ENCODE peak calls at places on chromosomes 11 and 22, in five cellular contexts. One of them, this sample, is unnamed.

GRCh38 chr11:62896049-62896448 is 15.4 kb downstream of the SLC3A2 start:
- DNase-seq in gastrocnemius medialis: no peak
- DNase-seq in H1: no peak
- DNase-seq in A549: no peak
- DNase-seq in sigmoid colon: no peak
- DNase-seq in this sample: no peak

GRCh38 chr11:86103808-86104207 is 34.9 kb upstream of the PICALM start:
- DNase-seq in gastrocnemius medialis: no peak
- DNase-seq in H1: no peak
- DNase-seq in A549: no peak
- DNase-seq in sigmoid colon: no peak
- DNase-seq in this sample: no peak

GRCh38 chr11:119178166-119178680 is 7.1 kb upstream of the NHERF4 start:
- DNase-seq in gastrocnemius medialis: no peak
- DNase-seq in H1: no peak
- DNase-seq in A549: no peak
- DNase-seq in sigmoid colon: no peak
- DNase-seq in this sample: no peak

GRCh38 chr11:94549166-94549565 is 5.4 kb downstream of the FUT4 start:
- DNase-seq in gastrocnemius medialis: no peak
- DNase-seq in H1: no peak
- DNase-seq in A549: no peak
- DNase-seq in sigmoid colon: no peak
- DNase-seq in this sample: no peak

GRCh38 chr11:61392991-61393595 is 706 bp downstream of the TMEM216 start:
- DNase-seq in gastrocnemius medialis: no peak
- DNase-seq in H1: no peak
- DNase-seq in A549: peak; percentile 28
- DNase-seq in sigmoid colon: no peak
- DNase-seq in this sample: no peak

GRCh38 chr22:36765943-36766450 is 9.9 kb downstream of the IFT27 start:
- DNase-seq in gastrocnemius medialis: no peak
- DNase-seq in H1: no peak
- DNase-seq in A549: no peak
- DNase-seq in sigmoid colon: no peak
- DNase-seq in this sample: no peak

GRCh38 chr11:27173545-27173944 is 132.9 kb downstream of the BBOX1 start:
- DNase-seq in gastrocnemius medialis: no peak
- DNase-seq in H1: no peak
- DNase-seq in A549: no peak
- DNase-seq in sigmoid colon: no peak
- DNase-seq in this sample: no peak

GRCh38 chr11:7527029-7527428 is 13.2 kb downstream of the PPFIBP2 start:
- DNase-seq in gastrocnemius medialis: no peak
- DNase-seq in H1: no peak
- DNase-seq in A549: no peak
- DNase-seq in sigmoid colon: no peak
- DNase-seq in this sample: no peak

GRCh38 chr22:24037851-24038765 is 27.0 kb downstream of the CABIN1 start:
- DNase-seq in gastrocnemius medialis: no peak
- DNase-seq in H1: no peak
- DNase-seq in A549: no peak
- DNase-seq in sigmoid colon: no peak
- DNase-seq in this sample: peak; percentile 10

GRCh38 chr22:47619631-47620030 is 857.2 kb downstream of the TBC1D22A start:
- DNase-seq in gastrocnemius medialis: no peak
- DNase-seq in H1: peak; percentile 29
- DNase-seq in A549: no peak
- DNase-seq in sigmoid colon: peak; percentile 61
- DNase-seq in this sample: peak; percentile 14

GRCh38 chr11:24356501-24356900 is 140.4 kb upstream of the LUZP2 start:
- DNase-seq in gastrocnemius medialis: no peak
- DNase-seq in H1: no peak
- DNase-seq in A549: no peak
- DNase-seq in sigmoid colon: no peak
- DNase-seq in this sample: no peak

GRCh38 chr11:69360606-69361005 is 66.7 kb downstream of the MYEOV start:
- DNase-seq in gastrocnemius medialis: no peak
- DNase-seq in H1: peak; percentile 31
- DNase-seq in A549: no peak
- DNase-seq in sigmoid colon: no peak
- DNase-seq in this sample: peak; percentile 16

GRCh38 chr22:35821654-35822053 is 104.0 kb downstream of the APOL5 start:
- DNase-seq in gastrocnemius medialis: no peak
- DNase-seq in H1: no peak
- DNase-seq in A549: no peak
- DNase-seq in sigmoid colon: no peak
- DNase-seq in this sample: no peak

GRCh38 chr11:87179621-87180020 is 141.9 kb downstream of the TMEM135 start:
- DNase-seq in gastrocnemius medialis: no peak
- DNase-seq in H1: no peak
- DNase-seq in A549: no peak
- DNase-seq in sigmoid colon: no peak
- DNase-seq in this sample: no peak

GRCh38 chr22:45831394-45831793 is 145.6 kb downstream of the WNT7B start:
- DNase-seq in gastrocnemius medialis: no peak
- DNase-seq in H1: no peak
- DNase-seq in A549: peak; percentile 28
- DNase-seq in sigmoid colon: no peak
- DNase-seq in this sample: no peak

GRCh38 chr22:30420401-30421178 is 5.0 kb upstream of the MTFP1 start:
- DNase-seq in gastrocnemius medialis: no peak
- DNase-seq in H1: no peak
- DNase-seq in A549: peak; percentile 61
- DNase-seq in sigmoid colon: no peak
- DNase-seq in this sample: no peak

GRCh38 chr22:44331881-44332714 is 19.3 kb upstream of the SHISAL1 start:
- DNase-seq in gastrocnemius medialis: no peak
- DNase-seq in H1: no peak
- DNase-seq in A549: peak; percentile 22
- DNase-seq in sigmoid colon: peak; percentile 72
- DNase-seq in this sample: no peak

GRCh38 chr11:102989379-102990047 is 34.0 kb upstream of the MMP13 start:
- DNase-seq in gastrocnemius medialis: no peak
- DNase-seq in H1: no peak
- DNase-seq in A549: no peak
- DNase-seq in sigmoid colon: no peak
- DNase-seq in this sample: no peak

GRCh38 chr22:39808087-39808486 is 85.5 kb downstream of the ENTHD1 start:
- DNase-seq in gastrocnemius medialis: no peak
- DNase-seq in H1: peak; percentile 73
- DNase-seq in A549: peak; percentile 36
- DNase-seq in sigmoid colon: no peak
- DNase-seq in this sample: no peak

GRCh38 chr11:109000531-109000930 is 335.7 kb downstream of the DDX10 start:
- DNase-seq in gastrocnemius medialis: no peak
- DNase-seq in H1: no peak
- DNase-seq in A549: no peak
- DNase-seq in sigmoid colon: no peak
- DNase-seq in this sample: no peak

GRCh38 chr22:38327805-38328204 is 10.6 kb upstream of the CSNK1E start:
- DNase-seq in gastrocnemius medialis: no peak
- DNase-seq in H1: no peak
- DNase-seq in A549: no peak
- DNase-seq in sigmoid colon: no peak
- DNase-seq in this sample: no peak

GRCh38 chr22:50184004-50184461 is 1.7 kb upstream of the TRABD start:
- DNase-seq in gastrocnemius medialis: no peak
- DNase-seq in H1: no peak
- DNase-seq in A549: peak; percentile 49
- DNase-seq in sigmoid colon: peak; percentile 89
- DNase-seq in this sample: peak; percentile 90

GRCh38 chr11:134205729-134206128 is 18.0 kb downstream of the NCAPD3 start:
- DNase-seq in gastrocnemius medialis: no peak
- DNase-seq in H1: no peak
- DNase-seq in A549: no peak
- DNase-seq in sigmoid colon: no peak
- DNase-seq in this sample: no peak

GRCh38 chr11:106470230-106470629 is 392.8 kb downstream of the AASDHPPT start:
- DNase-seq in gastrocnemius medialis: no peak
- DNase-seq in H1: no peak
- DNase-seq in A549: no peak
- DNase-seq in sigmoid colon: no peak
- DNase-seq in this sample: no peak

GRCh38 chr11:106468531-106468930 is 391.1 kb downstream of the AASDHPPT start:
- DNase-seq in gastrocnemius medialis: no peak
- DNase-seq in H1: no peak
- DNase-seq in A549: no peak
- DNase-seq in sigmoid colon: no peak
- DNase-seq in this sample: no peak

GRCh38 chr11:106474274-106474673 is 396.8 kb downstream of the AASDHPPT start:
- DNase-seq in gastrocnemius medialis: no peak
- DNase-seq in H1: no peak
- DNase-seq in A549: no peak
- DNase-seq in sigmoid colon: no peak
- DNase-seq in this sample: no peak

GRCh38 chr11:106473089-106473722 is 395.7 kb downstream of the AASDHPPT start:
- DNase-seq in gastrocnemius medialis: no peak
- DNase-seq in H1: no peak
- DNase-seq in A549: no peak
- DNase-seq in sigmoid colon: no peak
- DNase-seq in this sample: no peak

GRCh38 chr11:106471273-106471672 is 393.8 kb downstream of the AASDHPPT start:
- DNase-seq in gastrocnemius medialis: no peak
- DNase-seq in H1: no peak
- DNase-seq in A549: no peak
- DNase-seq in sigmoid colon: no peak
- DNase-seq in this sample: no peak
- TF ChIP-seq POLR2A in gastrocnemius medialis: no peak
- TF ChIP-seq POLR2A in H1: no peak
- TF ChIP-seq POLR2A in A549: no peak
- TF ChIP-seq POLR2A in sigmoid colon: no peak
- TF ChIP-seq POLR2A in this sample: no peak

GRCh38 chr11:64914123-64914522 is 2.9 kb downstream of the ATG2A start:
- DNase-seq in gastrocnemius medialis: no peak
- DNase-seq in H1: no peak
- DNase-seq in A549: no peak
- DNase-seq in sigmoid colon: no peak
- DNase-seq in this sample: no peak
- H3K4me3 ChIP-seq in gastrocnemius medialis: no peak overlapping the region
- H3K4me3 ChIP-seq in H1: no peak overlapping the region
- H3K4me3 ChIP-seq in A549: no peak overlapping the region
- H3K4me3 ChIP-seq in sigmoid colon: no peak overlapping the region
- H3K4me3 ChIP-seq in this sample: no peak overlapping the region

GRCh38 chr11:10933455-10934292 is 75.8 kb upstream of the ZBED5 start:
- DNase-seq in gastrocnemius medialis: peak; percentile 85
- DNase-seq in H1: peak; percentile 96
- DNase-seq in A549: peak; percentile 93
- DNase-seq in sigmoid colon: peak; percentile 97
- DNase-seq in this sample: peak; percentile 90
- H3K27ac ChIP-seq in gastrocnemius medialis: peak overlapping the region; percentile 84
- H3K27ac ChIP-seq in H1: peak overlapping the region; percentile 49
- H3K27ac ChIP-seq in A549: peak overlapping the region; percentile 98
- H3K27ac ChIP-seq in sigmoid colon: peak overlapping the region; percentile 97
- H3K27ac ChIP-seq in this sample: peak overlapping the region; percentile 51

DNA sequence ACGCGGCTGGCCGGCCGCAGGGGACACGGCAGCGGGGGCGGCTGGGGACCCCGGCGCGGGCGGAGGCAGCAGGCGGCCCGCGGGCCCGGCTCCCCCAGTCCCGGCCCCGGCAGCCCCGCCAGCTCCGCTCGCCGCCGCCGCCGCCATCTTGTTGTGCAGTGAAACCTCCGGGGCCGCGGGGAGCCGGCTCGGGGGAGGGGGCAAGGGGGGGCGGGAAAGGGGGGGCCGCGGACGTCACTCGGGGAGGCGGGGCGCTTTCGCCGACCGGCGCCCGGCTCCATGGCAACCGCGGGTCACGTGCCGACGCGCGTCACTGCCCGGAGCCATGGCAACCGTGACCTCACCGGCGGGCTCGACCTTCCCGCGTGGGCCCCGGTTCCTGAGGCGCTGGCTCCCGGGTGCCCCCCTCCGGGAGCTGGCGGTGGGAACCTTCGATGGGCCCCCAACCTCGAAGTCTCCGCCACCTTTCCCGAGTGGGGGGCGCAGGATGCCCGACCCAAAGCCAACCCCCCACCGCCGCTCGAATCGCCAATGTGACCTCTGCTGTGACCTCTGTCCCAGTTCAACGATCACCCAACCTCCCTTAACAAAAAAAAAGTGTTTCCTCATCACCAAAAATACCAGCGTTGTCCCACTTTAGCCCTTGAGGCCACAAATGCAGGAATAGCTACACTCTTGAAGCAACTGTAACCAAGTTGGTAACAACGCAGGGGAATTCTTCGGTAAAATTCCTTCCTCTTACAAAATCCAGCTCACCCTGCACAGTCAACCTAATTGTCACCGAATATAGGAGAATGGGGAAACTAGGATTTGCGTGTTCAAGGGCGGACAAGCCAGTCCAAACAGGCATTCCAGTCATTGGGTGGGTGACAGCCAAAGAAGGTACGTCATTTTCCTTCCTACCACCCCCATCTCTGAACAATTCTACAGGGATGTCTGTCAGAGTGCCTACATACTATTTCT is at the start of gene SIK3:
- DNase-seq in gastrocnemius medialis: peak; percentile 90
- DNase-seq in H1: peak; percentile 90
- DNase-seq in A549: peak; percentile 86
- DNase-seq in sigmoid colon: peak; percentile 97
- DNase-seq in this sample: peak; percentile 96
- TF ChIP-seq POLR2A in gastrocnemius medialis: peak; percentile 55
- TF ChIP-seq POLR2A in H1: peak; percentile 61
- TF ChIP-seq POLR2A in A549: peak; percentile 36
- TF ChIP-seq POLR2A in sigmoid colon: peak; percentile 76
- TF ChIP-seq POLR2A in this sample: no peak

GRCh38 chr11:117202386-117203068 is 3.4 kb downstream of the TAGLN start:
- DNase-seq in gastrocnemius medialis: no peak
- DNase-seq in H1: no peak
- DNase-seq in A549: no peak
- DNase-seq in sigmoid colon: no peak
- DNase-seq in this sample: no peak

GRCh38 chr11:117201906-117202305 is 2.7 kb downstream of the TAGLN start:
- DNase-seq in gastrocnemius medialis: no peak
- DNase-seq in H1: no peak
- DNase-seq in A549: no peak
- DNase-seq in sigmoid colon: no peak
- DNase-seq in this sample: no peak

GRCh38 chr11:117200813-117201515 is 1.8 kb downstream of the TAGLN start:
- DNase-seq in gastrocnemius medialis: no peak
- DNase-seq in H1: no peak
- DNase-seq in A549: no peak
- DNase-seq in sigmoid colon: no peak
- DNase-seq in this sample: no peak

GRCh38 chr11:117199916-117200812 is 994 bp downstream of the TAGLN start:
- DNase-seq in gastrocnemius medialis: no peak
- DNase-seq in H1: peak; percentile 50
- DNase-seq in A549: no peak
- DNase-seq in sigmoid colon: no peak
- DNase-seq in this sample: no peak

DNA sequence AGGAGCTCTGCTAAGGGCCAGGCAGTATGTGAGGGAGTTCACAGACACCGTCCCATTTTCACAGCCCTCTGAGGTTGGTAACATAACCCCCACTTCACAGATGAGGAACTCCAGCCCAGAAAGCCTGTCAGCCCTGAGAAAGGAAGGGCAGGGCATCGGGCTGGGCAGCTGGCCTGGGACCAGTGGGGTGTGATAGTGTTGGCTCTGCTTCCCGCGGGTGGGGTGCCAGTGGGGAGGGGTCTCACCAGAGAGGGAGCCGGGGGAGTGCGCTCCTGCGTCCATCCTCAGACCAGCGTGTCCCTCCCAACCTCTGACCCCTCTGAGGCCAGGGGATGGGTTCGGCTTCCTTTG is 2.3 kb downstream of the TAGLN start:
- DNase-seq in gastrocnemius medialis: no peak
- DNase-seq in H1: no peak
- DNase-seq in A549: no peak
- DNase-seq in sigmoid colon: no peak
- DNase-seq in this sample: no peak
- H3K4me3 ChIP-seq in gastrocnemius medialis: peak overlapping the region; percentile 57
- H3K4me3 ChIP-seq in H1: no peak overlapping the region
- H3K4me3 ChIP-seq in A549: no peak overlapping the region
- H3K4me3 ChIP-seq in sigmoid colon: peak overlapping the region; percentile 90
- H3K4me3 ChIP-seq in this sample: peak overlapping the region; percentile 59